ENCODE peak calls at places on chromosome 19, in four cellular contexts. Q is stomach, B is sigmoid colon, N is transverse colon. G is an unnamed sample.

GRCh38 chr19:49666120-49666444 is 349 bp downstream of the BCL2L12 start:
- DNase-seq in B (no peak), N (no peak), Q (no peak), G (no peak)

GRCh38 chr19:29928831-29929230 is 13.2 kb upstream of the URI1 start:
- DNase-seq in B (no peak), Q (no peak), N (no peak), G (no peak)

GRCh38 chr19:18807861-18808331 is 16.8 kb upstream of the COMP start:
- DNase-seq in N (no peak), B (no peak), Q (no peak), G (no peak)

GRCh38 chr19:36115453-36116343 is at the start of gene TBCB:
- DNase-seq in Q (peak; percentile 84), B (peak; percentile 92), N (peak; percentile 90), G (no peak)

GRCh38 chr19:51783373-51783772 is 11.6 kb upstream of the FPR3 start:
- DNase-seq in B (no peak), N (no peak), Q (no peak), G (no peak)

GRCh38 chr19:33316521-33317284 is 14.4 kb upstream of the CEBPA start:
- DNase-seq in B (no peak), N (peak; percentile 68), Q (no peak), G (no peak)

GRCh38 chr19:55489711-55490477 is 1.7 kb downstream of the SSC5D start:
- DNase-seq in B (peak; percentile 71), N (no peak), Q (no peak), G (no peak)

GRCh38 chr19:54452626-54453025 is 3.6 kb downstream of the LENG8 start:
- DNase-seq in B (no peak), Q (no peak), N (no peak), G (no peak)

GRCh38 chr19:4089400-4089908 is 22.8 kb upstream of the ZBTB7A start:
- DNase-seq in N (peak; percentile 39), Q (no peak), B (no peak), G (no peak)

GRCh38 chr19:23520441-23520840 is 125.2 kb upstream of the ZNF91 start:
- DNase-seq in N (no peak), B (no peak), Q (no peak), G (no peak)

GRCh38 chr19:28880735-28881401 is 332.1 kb downstream of the UQCRFS1 start:
- DNase-seq in N (no peak), Q (no peak), B (no peak), G (no peak)

GRCh38 chr19:49142866-49143335 is 12.3 kb downstream of the HRC start:
- DNase-seq in Q (peak; percentile 91), B (peak; percentile 95), N (peak; percentile 91), G (peak; percentile 64)

GRCh38 chr19:10724573-10725071 is 6.7 kb downstream of the DNM2 start:
- DNase-seq in N (no peak), Q (no peak), B (no peak), G (no peak)

GRCh38 chr19:47274891-47275865 is 493 bp downstream of the INAFM1 start:
- DNase-seq in N (peak; percentile 36), Q (no peak), B (peak; percentile 83), G (peak; percentile 70)

GRCh38 chr19:57282011-57282636 is 1.8 kb downstream of the ZNF460 start:
- DNase-seq in Q (no peak), B (no peak), N (no peak), G (no peak)

GRCh38 chr19:18388328-18389094 is 2.6 kb downstream of the GDF15 start:
- DNase-seq in B (peak; percentile 88), N (peak; percentile 88), Q (peak; percentile 88), G (peak; percentile 87)

GRCh38 chr19:20079487-20079886 is 1.7 kb downstream of the ZNF90 start:
- DNase-seq in B (no peak), N (peak; percentile 25), Q (no peak), G (no peak)

GRCh38 chr19:56119585-56119978 is 1.5 kb downstream of the ZNF787 start:
- DNase-seq in B (no peak), Q (peak; percentile 61), N (peak; percentile 70), G (no peak)

GRCh38 chr19:14122924-14123323 is 5.4 kb upstream of the PRKACA start:
- DNase-seq in N (no peak), Q (no peak), B (no peak), G (no peak)

GRCh38 chr19:39448271-39448670 is 2.9 kb downstream of the SUPT5H start:
- DNase-seq in Q (no peak), B (no peak), N (no peak), G (no peak)
- TF ChIP-seq EP300 in Q (no peak), B (no peak), N (no peak), G (no peak)

GRCh38 chr19:2236285-2237050 is at the start of the genes PLEKHJ1 and SF3A2:
- DNase-seq in Q (peak; percentile 97), N (peak; percentile 97), B (peak; percentile 99), G (peak; percentile 100)
- TF ChIP-seq POLR2A in Q (no peak), N (peak; percentile 78), B (peak; percentile 81), G (peak; percentile 81)

GRCh38 chr19:7942981-7943443 is 454 bp downstream of the TIMM44 start:
- DNase-seq in Q (no peak), N (no peak), B (no peak), G (no peak)

GRCh38 chr19:7944177-7944761 is 803 bp upstream of the TIMM44 start:
- DNase-seq in B (peak; percentile 92), Q (peak; percentile 91), N (peak; percentile 91), G (peak; percentile 85)

GRCh38 chr19:7941895-7942596 is 1.4 kb downstream of the TIMM44 start:
- DNase-seq in Q (no peak), B (no peak), N (no peak), G (no peak)

GRCh38 chr19:7940841-7941240 is 2.6 kb downstream of the TIMM44 start:
- DNase-seq in Q (no peak), B (no peak), N (no peak), G (no peak)

DNA sequence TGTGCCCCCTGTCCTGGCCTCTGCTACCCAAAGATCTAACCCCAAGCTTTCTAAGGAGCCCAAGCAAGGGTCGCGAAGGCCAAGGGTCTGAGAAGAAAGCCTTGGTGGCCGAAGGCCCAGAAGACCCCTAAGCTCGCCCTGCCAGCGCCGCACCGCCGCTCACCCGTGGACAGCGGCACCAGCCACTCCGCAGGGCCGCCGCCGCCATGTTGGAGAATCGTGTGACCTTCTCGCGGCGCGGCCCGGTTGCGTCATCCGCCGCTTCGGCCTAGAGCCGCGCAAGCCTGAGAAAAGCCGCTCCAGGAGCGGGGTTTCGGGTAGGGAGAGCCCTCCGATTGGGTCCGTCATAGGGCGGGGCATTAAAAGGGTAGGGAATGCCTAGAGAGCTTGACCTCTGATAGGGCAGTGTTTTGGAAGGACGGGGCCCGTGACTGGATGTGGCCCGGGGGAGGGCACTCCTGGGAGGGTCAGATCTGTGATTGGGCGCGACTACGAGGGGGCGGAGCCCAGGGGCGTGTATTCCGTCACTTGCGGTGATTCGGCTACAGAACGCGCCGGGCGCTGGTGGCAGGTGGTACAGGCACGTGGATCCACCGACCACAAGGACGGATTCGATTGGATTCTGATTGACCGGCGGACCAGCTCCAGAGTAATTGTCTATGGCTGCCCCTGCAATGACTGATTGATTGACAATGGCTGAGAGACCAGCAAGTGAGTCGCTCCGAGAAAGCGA is at the start of gene TIMM44:
- DNase-seq in B (peak; percentile 100), Q (peak; percentile 99), N (peak; percentile 99), G (peak; percentile 98)
- TF ChIP-seq EP300 in B (no peak), Q (peak; percentile 18), N (no peak), G (peak; percentile 75)

GRCh38 chr19:12783849-12784393 is 7.4 kb upstream of the JUNB start:
- DNase-seq in N (peak; percentile 73), Q (no peak), B (no peak), G (peak; percentile 66)

GRCh38 chr19:12784394-12784870 is 6.9 kb upstream of the JUNB start:
- DNase-seq in Q (no peak), N (no peak), B (no peak), G (no peak)

GRCh38 chr19:12783226-12783848 is 7.9 kb upstream of the JUNB start:
- DNase-seq in Q (no peak), B (no peak), N (no peak), G (no peak)

GRCh38 chr19:12782174-12782423 is 6.7 kb upstream of the HOOK2 start:
- DNase-seq in N (no peak), B (no peak), Q (no peak), G (no peak)

GRCh38 chr19:12782424-12783225 is 7.3 kb upstream of the HOOK2 start:
- DNase-seq in Q (peak; percentile 80), N (peak; percentile 90), B (peak; percentile 96), G (peak; percentile 91)
- TF ChIP-seq POLR2A in Q (no peak), N (peak; percentile 79), B (no peak), G (peak; percentile 43)